ENCODE peak calls at places on chromosomes 16 and 17, in nine cellular contexts. F, Y, N, K, O, V, E, D and L are unnamed samples. For H3K27me3, the result is how much of the 10 kb centered on the place peaks cover.

GRCh38 chr16:67089101-67089500 is 20.6 kb upstream of the PHAF1 start:
- DNase-seq in K (no peak), Y (no peak), O (no peak), V (no peak), D (no peak), N (no peak), F (no peak), E (no peak), L (no peak)

GRCh38 chr17:35088911-35089845 is 25.7 kb upstream of the RFFL start:
- DNase-seq in D (peak), O (peak), K (peak), V (peak), F (peak), Y (peak), N (peak), E (peak), L (peak)

GRCh38 chr17:47989159-47989558 is 18.2 kb downstream of the CDK5RAP3 start:
- DNase-seq in N (no peak), V (no peak), O (no peak), F (no peak), Y (no peak), K (no peak), E (no peak), D (no peak), L (no peak)

GRCh38 chr17:77145635-77146632 is 5.2 kb downstream of the SEC14L1 start:
- DNase-seq in K (peak), D (no peak), N (no peak), Y (peak), F (peak), O (peak), V (peak), E (no peak), L (peak)

GRCh38 chr17:47700471-47701449 is 6.8 kb downstream of the TBKBP1 start:
- DNase-seq in O (no peak), F (no peak), K (no peak), D (no peak), Y (no peak), V (no peak), E (no peak), N (no peak), L (no peak)

GRCh38 chr17:80385046-80385445 is 29.9 kb upstream of the ENDOV start:
- DNase-seq in V (no peak), N (no peak), E (no peak), O (no peak), F (no peak), D (no peak), Y (no peak), K (no peak), L (no peak)

GRCh38 chr17:33939959-33940358 is 315.1 kb upstream of the CCL2 start:
- DNase-seq in F (no peak), O (no peak), Y (no peak), N (no peak), E (no peak), V (no peak), D (no peak), K (no peak), L (no peak)

GRCh38 chr17:75819723-75820410 is 24.3 kb downstream of the UNC13D start:
- DNase-seq in K (no peak), N (no peak), F (no peak), O (no peak), D (no peak), Y (peak), E (no peak), V (no peak), L (no peak)

GRCh38 chr17:7833795-7834553 is at the start of gene KDM6B:
- DNase-seq in N (peak), V (peak), K (peak), D (peak), O (peak), F (peak), Y (peak), E (peak), L (peak)

GRCh38 chr16:48575471-48576050 is 34.4 kb downstream of the N4BP1 start:
- DNase-seq in F (no peak), O (no peak), K (no peak), V (no peak), D (no peak), N (no peak), E (no peak), Y (no peak), L (no peak)

GRCh38 chr16:86198201-86199118 is 299.5 kb downstream of the IRF8 start:
- DNase-seq in E (no peak), F (no peak), V (no peak), O (no peak), K (no peak), D (no peak), Y (no peak), N (no peak), L (no peak)

GRCh38 chr17:29712677-29713076 is 90.0 kb upstream of the CORO6 start:
- DNase-seq in V (no peak), N (no peak), K (no peak), O (no peak), D (no peak), Y (no peak), F (no peak), E (no peak), L (no peak)

GRCh38 chr17:29713626-29714025 is 90.9 kb upstream of the CORO6 start:
- DNase-seq in Y (no peak), D (no peak), O (no peak), K (no peak), E (no peak), F (no peak), N (no peak), V (no peak), L (no peak)

GRCh38 chr17:29715680-29716079 is 93.0 kb upstream of the CORO6 start:
- DNase-seq in D (no peak), F (no peak), K (no peak), N (no peak), O (no peak), V (no peak), E (no peak), Y (no peak), L (no peak)

GRCh38 chr17:29711588-29712385 is 89.1 kb upstream of the CORO6 start:
- DNase-seq in Y (no peak), K (peak), E (no peak), F (no peak), O (no peak), N (no peak), D (no peak), V (no peak), L (no peak)

GRCh38 chr17:29714146-29714545 is 91.4 kb upstream of the CORO6 start:
- DNase-seq in V (no peak), N (no peak), O (no peak), D (no peak), Y (no peak), K (no peak), F (no peak), E (no peak), L (no peak)
- H3K27ac ChIP-seq in V (no peak), N (no peak), O (no peak), D (no peak), Y (no peak), K (no peak), F (no peak), E (no peak), L (no peak)

DNA sequence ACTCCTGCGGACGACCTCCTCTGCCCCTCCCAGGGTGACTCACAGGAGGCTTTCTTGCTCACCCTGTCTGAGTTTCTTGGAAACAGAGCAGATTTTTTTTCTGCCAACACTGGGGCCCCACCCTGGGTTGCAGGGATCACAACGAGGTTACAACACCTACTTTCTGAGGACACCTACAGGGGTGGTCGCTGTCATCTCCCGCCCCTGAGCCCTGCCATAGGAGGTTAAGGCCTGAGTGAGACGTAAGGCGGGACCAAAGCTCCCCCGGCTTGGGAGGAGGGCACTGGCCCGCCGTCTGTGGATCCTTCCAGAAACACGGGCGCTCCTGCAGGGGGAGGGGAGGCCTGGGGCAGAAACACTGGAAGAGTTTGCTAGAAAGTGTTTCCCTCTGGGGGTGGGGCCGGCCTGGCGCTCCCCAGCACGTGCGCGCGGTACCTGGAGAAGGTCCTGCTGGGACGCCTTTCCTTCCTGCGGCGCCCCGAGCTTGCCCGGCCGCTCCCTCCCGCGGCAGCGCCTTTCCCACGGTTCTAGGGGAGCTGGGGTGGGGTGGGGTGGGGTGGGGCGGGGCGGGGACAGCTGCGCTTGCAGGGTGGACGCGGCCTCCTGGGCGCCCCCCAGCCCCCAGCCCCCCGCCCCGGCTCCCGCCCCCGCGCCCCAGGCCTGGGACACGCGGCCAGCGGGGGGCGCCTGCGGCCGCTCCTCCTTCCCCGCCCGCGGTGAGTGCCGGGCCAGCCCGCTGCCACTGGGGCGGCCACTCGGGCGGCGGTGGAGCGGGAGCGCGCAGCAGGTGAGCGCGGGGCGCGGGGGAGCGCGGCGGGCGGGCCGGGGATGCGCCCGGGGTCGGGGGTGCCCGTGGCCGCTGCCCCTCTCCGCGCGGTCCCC is 20.7 kb upstream of the ADCY7 start:
- DNase-seq in N (no peak), F (peak), K (peak), Y (peak), E (peak), D (peak), V (peak), O (peak), L (peak)
- TF ChIP-seq CTCF in N (no peak), F (no peak), K (peak), Y (no peak), E (no peak), D (no peak), V (peak), O (no peak), L (no peak)

GRCh38 chr17:66967867-66968543 is 3.5 kb downstream of the CACNG4 start:
- DNase-seq in V (no peak), N (no peak), K (no peak), E (no peak), O (no peak), Y (no peak), D (no peak), F (no peak), L (no peak)

GRCh38 chr17:66965801-66966528 is 1.5 kb downstream of the CACNG4 start:
- DNase-seq in N (no peak), O (peak), K (peak), E (no peak), F (no peak), D (no peak), V (peak), Y (no peak), L (no peak)

GRCh38 chr17:66964930-66965800 is 658 bp downstream of the CACNG4 start:
- DNase-seq in O (peak), N (no peak), D (no peak), E (no peak), K (peak), F (no peak), Y (no peak), V (peak), L (no peak)

GRCh38 chr17:66968916-66969315 is 4.4 kb downstream of the CACNG4 start:
- DNase-seq in N (no peak), E (no peak), K (no peak), F (no peak), V (no peak), O (no peak), D (no peak), Y (no peak), L (no peak)

DNA sequence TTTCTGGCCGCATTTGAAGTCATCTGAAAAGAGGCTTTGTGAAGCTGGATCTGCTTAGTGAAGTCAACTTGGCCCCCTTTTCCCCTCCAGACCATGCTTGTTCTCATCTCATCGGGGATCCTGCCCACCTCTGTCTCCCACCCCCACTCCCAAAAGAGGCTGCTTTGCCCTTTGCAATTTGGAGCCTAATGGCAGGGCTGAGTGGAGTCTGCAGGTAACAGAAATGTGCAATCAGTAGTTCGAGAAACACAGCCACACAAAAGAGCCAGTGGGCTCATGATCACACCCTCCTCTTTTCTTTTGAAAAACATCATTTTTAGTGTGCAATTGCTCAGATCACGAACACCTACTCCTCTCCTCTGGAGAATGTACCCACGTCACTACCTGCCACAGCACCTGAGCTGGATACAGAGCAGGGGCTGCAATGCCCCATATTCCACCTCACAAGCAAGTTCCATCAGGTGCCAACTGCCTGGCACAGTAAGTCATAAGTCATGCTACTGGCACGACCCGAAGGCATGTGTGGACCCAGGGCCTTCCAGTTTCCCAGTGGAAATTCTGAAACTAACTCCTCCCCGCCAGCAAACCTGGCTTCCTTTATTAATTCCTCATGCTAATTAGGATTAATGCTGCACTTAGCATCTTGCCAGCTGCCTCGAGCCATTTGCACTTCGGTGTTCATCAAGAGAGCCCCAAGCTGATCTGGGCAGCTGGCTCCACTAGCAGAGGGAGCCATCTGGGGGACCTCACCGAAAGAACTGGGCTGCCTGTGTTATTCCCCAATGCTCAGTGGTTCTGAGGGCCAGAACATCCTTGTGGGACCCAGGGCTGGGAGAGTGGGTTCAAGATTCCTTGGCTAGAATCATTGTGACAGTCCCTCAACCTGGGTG is 2.3 kb downstream of the CACNG4 start:
- DNase-seq in O (no peak), F (no peak), K (no peak), V (no peak), D (no peak), N (no peak), Y (no peak), E (no peak), L (no peak)
- H3K27me3 ChIP-seq in O (under half), F (under half), K (under half), V (half or more), D (under half), N (under half), Y (half or more), E (under half), L (under half)

GRCh38 chr17:49384962-49385361 is 22.9 kb upstream of the ZNF652 start:
- DNase-seq in V (no peak), E (peak), Y (no peak), D (no peak), N (no peak), O (no peak), K (no peak), F (no peak), L (no peak)
- H3K27ac ChIP-seq in V (no peak), E (no peak), Y (no peak), D (no peak), N (no peak), O (no peak), K (no peak), F (no peak), L (no peak)

DNA sequence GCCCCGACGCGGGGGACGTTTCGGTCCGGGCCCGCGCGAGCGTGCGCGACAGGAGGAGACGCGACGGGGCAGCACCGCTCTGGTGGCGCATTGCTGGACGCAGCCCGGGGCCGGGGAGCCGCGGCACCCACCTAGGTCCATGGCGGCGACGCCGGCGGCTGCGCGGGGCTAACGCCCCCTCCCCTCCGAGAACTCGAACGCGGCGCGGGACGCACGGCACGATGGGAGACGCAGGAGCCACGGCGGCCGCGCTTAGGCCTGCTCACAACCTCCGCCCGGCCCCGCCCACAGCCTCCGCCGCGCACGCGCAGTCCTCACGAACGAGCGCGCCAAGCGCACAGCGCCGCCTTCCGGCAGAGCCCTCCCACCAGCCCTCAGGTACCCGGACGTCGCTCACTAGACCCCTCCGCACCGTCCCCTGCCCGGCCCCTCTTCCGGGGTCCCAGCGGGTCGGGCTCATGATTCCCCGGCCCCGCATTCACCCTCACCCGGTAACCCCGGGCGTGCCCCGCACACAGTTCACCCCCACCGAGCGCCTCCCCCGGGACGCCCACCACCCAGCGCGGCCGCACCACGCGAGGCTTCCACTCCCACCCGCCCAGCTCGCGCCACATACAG is at the start of gene GEMIN4:
- DNase-seq in F (peak), E (peak), D (peak), V (peak), O (peak), N (peak), K (peak), Y (peak), L (peak)
- TF ChIP-seq CTCF in F (peak), E (peak), D (peak), V (peak), O (peak), N (peak), K (peak), Y (peak), L (peak)

DNA sequence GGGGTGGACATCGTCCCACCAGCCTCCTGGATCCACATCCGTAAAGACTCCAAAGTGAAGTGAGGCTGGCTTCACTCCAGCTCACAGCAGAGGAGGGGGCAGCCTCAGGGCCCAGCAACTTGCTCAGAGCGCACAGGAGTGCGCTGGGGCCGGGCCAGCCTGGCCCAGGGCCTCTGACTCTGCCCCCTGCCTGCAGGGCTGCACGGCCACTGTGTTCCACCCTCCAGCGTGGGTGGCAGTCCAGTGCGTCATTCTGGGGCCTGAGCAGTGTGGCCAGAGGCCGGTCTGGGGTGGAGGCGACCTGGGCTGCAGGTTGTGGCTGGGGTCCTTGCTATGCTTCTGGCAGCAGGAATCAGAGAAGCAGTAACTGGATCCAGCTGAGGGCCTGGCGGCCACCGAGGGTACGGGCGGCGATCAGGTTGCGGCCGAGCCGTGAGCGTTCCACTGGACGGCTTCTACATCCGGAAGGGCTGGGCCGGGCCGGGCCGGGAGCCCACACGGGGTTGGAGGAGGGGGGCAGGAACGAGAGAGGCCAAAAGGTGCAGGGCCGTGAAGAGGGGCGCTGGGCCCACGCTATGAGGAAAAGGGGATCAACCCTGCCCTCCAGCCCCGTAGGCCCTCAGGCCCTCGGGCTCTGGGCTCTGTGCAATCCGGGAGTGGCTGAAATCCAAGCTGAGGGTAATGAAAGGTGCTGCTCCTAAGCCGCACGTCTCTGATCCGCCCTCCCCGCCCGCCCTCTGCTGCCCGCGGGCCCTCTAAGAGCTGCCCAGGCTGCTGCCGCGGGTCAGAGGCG is at the start of gene FSCN2:
- DNase-seq in E (no peak), K (no peak), Y (no peak), V (no peak), D (no peak), N (no peak), O (peak), F (no peak), L (no peak)
- H3K27me3 ChIP-seq in E (under half), K (under half), Y (under half), V (under half), D (under half), N (under half), O (under half), F (under half), L (under half)

GRCh38 chr17:58986005-58986404 is 120.7 kb downstream of the TRIM37 start:
- DNase-seq in V (no peak), O (no peak), F (no peak), E (no peak), D (no peak), Y (no peak), K (no peak), N (no peak), L (no peak)

GRCh38 chr17:58982626-58983025 is 124.1 kb downstream of the TRIM37 start:
- DNase-seq in O (no peak), F (no peak), N (no peak), Y (no peak), V (no peak), E (no peak), D (no peak), K (no peak), L (no peak)

GRCh38 chr17:58989629-58990028 is 117.1 kb downstream of the TRIM37 start:
- DNase-seq in Y (no peak), N (no peak), F (no peak), V (no peak), K (no peak), D (no peak), E (no peak), O (no peak), L (no peak)

DNA sequence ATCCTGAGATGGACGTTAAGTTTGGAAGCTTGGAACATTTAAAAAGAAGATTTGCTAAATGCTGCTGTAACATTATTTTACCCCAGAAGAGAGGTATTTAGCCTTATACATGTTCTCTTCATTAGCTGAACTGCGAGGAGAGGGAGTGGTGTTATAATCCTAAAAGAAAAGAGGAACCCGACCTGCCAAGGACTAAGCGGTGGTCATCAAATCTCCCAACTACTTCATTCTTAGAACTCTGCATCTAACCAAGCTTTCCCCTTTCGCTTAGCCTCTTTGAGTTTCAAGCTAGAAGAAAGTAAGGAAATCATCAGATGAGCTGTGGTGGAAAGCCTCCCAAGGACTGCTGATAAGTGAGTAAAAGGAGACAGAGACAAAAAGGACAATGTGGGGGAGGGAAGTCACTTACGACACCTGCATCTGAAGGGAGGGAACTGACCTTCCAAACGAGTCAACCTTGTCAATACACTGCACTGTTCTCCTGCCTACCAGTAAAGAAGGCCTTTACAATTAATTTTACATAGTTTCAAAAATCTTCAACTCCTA is 121.3 kb downstream of the TRIM37 start:
- DNase-seq in N (no peak), E (no peak), K (no peak), Y (no peak), O (no peak), D (no peak), F (no peak), V (no peak), L (no peak)
- H3K27ac ChIP-seq in N (no peak), E (no peak), K (no peak), Y (no peak), O (no peak), D (no peak), F (no peak), V (no peak), L (no peak)